ENCODE peak calls at places on chromosomes 12 and 14, in six cellular contexts. T, P, Y, H, Q and S are unnamed samples.

GRCh38 chr14:95497561-95498011 is 18.9 kb downstream of the SYNE3 start:
- DNase-seq in P (no peak), H (no peak), Q (peak), Y (no peak), T (no peak), S (no peak)

GRCh38 chr12:103947871-103948555 is 17.7 kb upstream of the TDG start:
- DNase-seq in Y (no peak), H (no peak), P (no peak), Q (no peak), T (no peak), S (no peak)

GRCh38 chr14:24162083-24162482 is 1.0 kb downstream of the IRF9 start:
- DNase-seq in T (no peak), Q (no peak), Y (no peak), H (no peak), P (no peak), S (no peak)

GRCh38 chr12:20487519-20487918 is 119.2 kb downstream of the PDE3A start:
- DNase-seq in H (no peak), Y (no peak), P (no peak), T (no peak), Q (no peak), S (no peak)

GRCh38 chr14:71658261-71658860 is 273.9 kb upstream of the RGS6 start:
- DNase-seq in T (no peak), P (no peak), Q (no peak), H (no peak), Y (no peak), S (no peak)

GRCh38 chr14:105430535-105430934 is 10.9 kb downstream of the MTA1 start:
- DNase-seq in P (no peak), Q (no peak), T (no peak), H (no peak), Y (no peak), S (no peak)

GRCh38 chr14:26841920-26842741 is 244.3 kb upstream of the NOVA1 start:
- DNase-seq in P (no peak), H (no peak), Q (no peak), T (peak), Y (no peak), S (no peak)

GRCh38 chr14:106185837-106186233 is 659.5 kb downstream of the TMEM121 start:
- DNase-seq in H (no peak), Q (no peak), Y (no peak), P (no peak), T (peak), S (no peak)

GRCh38 chr12:115135800-115136211 is 451.8 kb upstream of the TBX3 start:
- DNase-seq in Q (no peak), H (no peak), T (no peak), Y (no peak), P (no peak), S (no peak)

GRCh38 chr12:122406701-122407154 is 15.7 kb downstream of the CLIP1 start:
- DNase-seq in T (peak), Y (no peak), P (no peak), Q (no peak), H (no peak), S (no peak)

GRCh38 chr12:109728921-109729836 is 15.6 kb downstream of the FAM222A start:
- DNase-seq in T (no peak), P (no peak), Y (no peak), Q (peak), H (no peak), S (no peak)

GRCh38 chr12:130714091-130714590 is 2.0 kb downstream of the RIMBP2 start:
- DNase-seq in Y (no peak), Q (peak), P (no peak), T (no peak), H (no peak), S (no peak)

GRCh38 chr12:6460751-6461371 is 9.0 kb downstream of the TAPBPL start:
- DNase-seq in Y (peak), T (no peak), H (no peak), Q (no peak), P (no peak), S (no peak)

GRCh38 chr12:106329231-106329985 is 26.9 kb downstream of the TCP11L2 start:
- DNase-seq in Y (no peak), Q (no peak), H (no peak), T (no peak), P (no peak), S (no peak)

GRCh38 chr12:101044512-101045074 is 165.4 kb downstream of the SLC5A8 start:
- DNase-seq in Y (no peak), Q (no peak), T (no peak), H (no peak), P (no peak), S (no peak)

GRCh38 chr14:90780519-90780918 is 35.7 kb downstream of the TTC7B start:
- DNase-seq in H (no peak), Y (no peak), Q (no peak), P (no peak), T (no peak), S (no peak)

GRCh38 chr14:99793213-99794155 is at the start of gene EML1:
- DNase-seq in H (peak), Q (peak), P (peak), T (peak), Y (no peak), S (peak)

GRCh38 chr14:81296263-81296923 is 75.6 kb upstream of the GTF2A1 start:
- DNase-seq in Y (no peak), Q (no peak), T (no peak), P (no peak), H (no peak), S (no peak)

GRCh38 chr14:47785041-47785440 is 109.6 kb upstream of the MDGA2 start:
- DNase-seq in T (no peak), Y (no peak), H (no peak), P (no peak), Q (no peak), S (no peak)

GRCh38 chr12:13375583-13376413 is 179.3 kb downstream of the EMP1 start:
- DNase-seq in P (no peak), Y (no peak), Q (no peak), H (no peak), T (no peak), S (no peak)

GRCh38 chr12:117890644-117891043 is 78.1 kb downstream of the KSR2 start:
- DNase-seq in Y (no peak), P (no peak), T (no peak), H (no peak), Q (no peak), S (no peak)

GRCh38 chr12:28622416-28622815 is 432.2 kb downstream of the CCDC91 start:
- DNase-seq in P (no peak), Q (no peak), Y (no peak), T (no peak), H (no peak), S (no peak)

GRCh38 chr12:120069278-120069677 is 47.3 kb downstream of the RAB35 start:
- DNase-seq in T (no peak), P (no peak), Q (no peak), H (no peak), Y (no peak), S (no peak)

DNA sequence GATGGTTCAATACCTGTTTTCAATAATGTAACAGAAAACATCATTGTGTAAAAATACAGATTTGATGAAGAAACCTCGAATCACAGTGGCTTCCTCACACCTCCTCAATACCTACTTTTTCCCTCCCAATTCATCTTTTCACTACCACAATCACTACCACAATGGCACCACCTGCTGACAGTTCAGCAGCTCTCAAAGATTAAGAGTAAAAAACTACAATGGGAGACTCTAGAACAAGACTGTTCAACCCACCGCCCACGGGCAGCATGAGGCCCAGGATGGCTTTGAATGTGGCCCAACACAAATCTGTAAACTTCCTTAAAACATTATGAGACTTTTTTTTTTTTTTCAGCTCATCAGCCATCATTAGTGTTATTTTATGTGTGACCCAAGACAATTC is 15.2 kb downstream of the MED6 start:
- DNase-seq in H (no peak), T (no peak), Y (no peak), Q (no peak), P (no peak), S (no peak)
- TF ChIP-seq TAF1 in H (no peak), T (no peak), Y (no peak), Q (no peak), P (no peak), S (no peak)

GRCh38 chr12:896031-896430 is 53.5 kb downstream of the RAD52 start:
- DNase-seq in Y (no peak), H (no peak), Q (no peak), P (no peak), T (no peak), S (no peak)
- TF ChIP-seq TAF1 in Y (no peak), H (no peak), Q (no peak), P (no peak), T (no peak), S (no peak)

GRCh38 chr12:50252977-50253376 is 30.3 kb downstream of the LIMA1 start:
- DNase-seq in Q (no peak), Y (no peak), P (no peak), H (no peak), T (no peak), S (no peak)

GRCh38 chr12:50258167-50258551 is 25.2 kb downstream of the LIMA1 start:
- DNase-seq in Q (no peak), H (no peak), Y (no peak), P (no peak), T (no peak), S (no peak)

GRCh38 chr12:50256761-50257160 is 26.6 kb downstream of the LIMA1 start:
- DNase-seq in P (no peak), Y (no peak), H (no peak), T (no peak), Q (no peak), S (no peak)

GRCh38 chr12:50261654-50262053 is 21.7 kb downstream of the LIMA1 start:
- DNase-seq in Q (no peak), H (no peak), P (no peak), Y (no peak), T (peak), S (no peak)

DNA sequence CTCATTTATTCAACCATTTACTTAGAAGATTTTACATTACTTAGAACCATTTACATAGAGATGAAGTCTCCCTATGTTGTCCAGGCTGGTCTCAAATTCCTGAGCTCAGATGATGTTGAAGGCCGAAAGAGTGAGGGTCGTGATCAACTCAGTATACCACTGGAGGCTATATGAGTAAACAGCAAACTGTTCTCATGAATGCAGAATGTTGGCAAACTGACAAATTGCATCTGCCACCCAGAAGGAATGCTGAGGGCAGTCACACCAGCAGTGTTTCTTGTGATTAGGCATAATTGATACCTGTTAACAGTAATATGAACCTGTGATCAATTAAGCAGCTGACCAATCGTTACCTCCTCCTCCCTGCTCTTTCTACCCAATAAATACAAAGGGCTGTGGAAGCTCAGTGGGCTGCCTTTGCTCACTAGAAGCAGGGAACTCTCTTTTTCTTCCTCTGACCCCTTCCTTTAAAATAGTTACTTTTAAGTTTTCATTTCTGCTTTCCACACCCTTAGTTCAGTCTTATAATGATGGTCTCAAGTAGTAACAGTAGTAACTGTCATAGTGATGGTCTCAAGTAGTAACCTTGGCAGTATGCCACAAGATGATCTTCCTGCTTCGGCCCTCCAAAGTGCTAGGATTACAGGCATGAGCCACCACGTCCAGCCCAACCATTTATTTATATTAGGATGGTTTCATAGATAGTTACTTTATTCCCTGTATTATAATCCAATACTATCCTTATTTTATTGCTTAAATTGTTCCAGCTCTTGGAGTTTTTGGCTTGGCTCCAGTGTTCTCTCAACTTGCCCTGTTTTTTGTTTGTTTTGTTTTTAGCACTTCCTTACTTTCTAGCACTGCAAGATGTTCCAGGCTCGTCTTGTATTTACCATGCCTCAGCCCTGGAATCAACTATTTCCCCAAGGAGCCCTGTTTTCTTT is 25.8 kb downstream of the LIMA1 start:
- DNase-seq in H (no peak), Q (no peak), P (no peak), T (no peak), Y (no peak), S (no peak)
- TF ChIP-seq TAF1 in H (no peak), Q (no peak), P (no peak), T (no peak), Y (no peak), S (no peak)

GRCh38 chr12:26555139-26555538 is 277.9 kb downstream of the ITPR2 start:
- DNase-seq in Q (no peak), T (no peak), Y (no peak), H (no peak), P (no peak), S (no peak)
- TF ChIP-seq TAF1 in Q (no peak), T (no peak), Y (no peak), H (no peak), P (no peak), S (no peak)

GRCh38 chr14:32259368-32260013 is 56.4 kb upstream of the RNU6-8 start:
- DNase-seq in H (no peak), T (peak), P (no peak), Q (peak), Y (peak), S (peak)
- TF ChIP-seq TAF1 in H (no peak), T (no peak), P (no peak), Q (no peak), Y (no peak), S (no peak)

GRCh38 chr14:52029881-52030280 is 39.0 kb downstream of the NID2 start:
- DNase-seq in P (no peak), T (no peak), Y (no peak), H (no peak), Q (no peak), S (no peak)

GRCh38 chr14:52033131-52033642 is 35.7 kb downstream of the NID2 start:
- DNase-seq in P (no peak), T (no peak), H (no peak), Y (no peak), Q (no peak), S (no peak)

GRCh38 chr14:52032196-52032865 is 36.5 kb downstream of the NID2 start:
- DNase-seq in H (no peak), T (no peak), Y (no peak), Q (no peak), P (no peak), S (no peak)

GRCh38 chr14:52026921-52027320 is 37.6 kb downstream of the RTRAF start:
- DNase-seq in H (no peak), T (no peak), Y (no peak), Q (no peak), P (no peak), S (no peak)

DNA sequence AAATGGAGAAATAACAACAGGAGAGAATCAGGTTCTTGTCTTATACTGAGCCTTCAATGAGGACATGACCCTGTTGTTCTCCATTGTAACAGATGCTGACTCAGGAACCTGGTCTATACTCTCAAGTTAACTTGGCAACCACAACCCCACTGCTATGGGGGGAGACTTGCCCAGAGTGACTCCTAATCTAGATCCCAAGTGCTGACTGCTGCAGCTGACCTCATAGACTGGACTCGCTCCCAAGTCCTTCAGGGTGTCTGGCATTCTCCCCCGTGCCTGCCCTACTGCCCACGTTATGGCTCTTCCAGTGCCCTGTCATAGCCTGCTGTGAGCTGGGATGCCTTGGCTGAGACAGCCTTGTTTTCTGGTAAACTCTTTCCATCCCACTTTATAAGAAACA is 37.1 kb downstream of the NID2 start:
- DNase-seq in Y (no peak), T (no peak), H (no peak), P (no peak), Q (no peak), S (no peak)
- TF ChIP-seq TAF1 in Y (no peak), T (no peak), H (no peak), P (no peak), Q (no peak), S (no peak)